ENCODE peak calls at places on chromosome 19, in ten cellular contexts. One of them, this sample, is unnamed.

GRCh38 chr19:45117666-45118065 is 24.7 kb downstream of the PPP1R37 start:
- DNase-seq in SK-N-SH: no peak
- DNase-seq in A549: no peak
- DNase-seq in sigmoid colon: no peak
- DNase-seq in transverse colon: no peak
- DNase-seq in ovary: no peak
- DNase-seq in suprapubic skin: no peak
- DNase-seq in upper lobe of left lung: no peak
- DNase-seq in esophagus muscularis mucosa: no peak
- DNase-seq in tibial nerve: no peak
- DNase-seq in this sample: no peak

GRCh38 chr19:10751109-10751972 is 33.5 kb downstream of the DNM2 start:
- DNase-seq in sigmoid colon: no peak
- DNase-seq in ovary: no peak
- DNase-seq in tibial nerve: no peak
- DNase-seq in upper lobe of left lung: peak; percentile 87
- DNase-seq in esophagus muscularis mucosa: no peak
- DNase-seq in SK-N-SH: no peak
- DNase-seq in A549: no peak
- DNase-seq in transverse colon: peak; percentile 77
- DNase-seq in suprapubic skin: no peak
- DNase-seq in this sample: peak; percentile 74

GRCh38 chr19:32852216-32852615 is 17.4 kb downstream of the SLC7A9 start:
- DNase-seq in upper lobe of left lung: no peak
- DNase-seq in suprapubic skin: peak; percentile 15
- DNase-seq in esophagus muscularis mucosa: no peak
- DNase-seq in A549: no peak
- DNase-seq in transverse colon: no peak
- DNase-seq in sigmoid colon: no peak
- DNase-seq in tibial nerve: no peak
- DNase-seq in ovary: no peak
- DNase-seq in SK-N-SH: no peak
- DNase-seq in this sample: no peak

GRCh38 chr19:15098505-15098904 is 8.7 kb upstream of the SYDE1 start:
- DNase-seq in ovary: no peak
- DNase-seq in esophagus muscularis mucosa: no peak
- DNase-seq in tibial nerve: no peak
- DNase-seq in suprapubic skin: no peak
- DNase-seq in A549: no peak
- DNase-seq in transverse colon: no peak
- DNase-seq in sigmoid colon: no peak
- DNase-seq in SK-N-SH: no peak
- DNase-seq in upper lobe of left lung: no peak
- DNase-seq in this sample: no peak

GRCh38 chr19:41774515-41774980 is 19.2 kb downstream of the CEACAM6 start:
- DNase-seq in upper lobe of left lung: peak; percentile 82
- DNase-seq in A549: peak; percentile 57
- DNase-seq in SK-N-SH: no peak
- DNase-seq in transverse colon: peak; percentile 84
- DNase-seq in esophagus muscularis mucosa: no peak
- DNase-seq in suprapubic skin: no peak
- DNase-seq in ovary: no peak
- DNase-seq in sigmoid colon: no peak
- DNase-seq in tibial nerve: no peak
- DNase-seq in this sample: peak; percentile 59

GRCh38 chr19:49793561-49793840 is 19.6 kb downstream of the FUZ start:
- DNase-seq in sigmoid colon: no peak
- DNase-seq in suprapubic skin: no peak
- DNase-seq in SK-N-SH: no peak
- DNase-seq in esophagus muscularis mucosa: no peak
- DNase-seq in A549: peak; percentile 42
- DNase-seq in ovary: no peak
- DNase-seq in transverse colon: no peak
- DNase-seq in tibial nerve: no peak
- DNase-seq in upper lobe of left lung: no peak
- DNase-seq in this sample: no peak

GRCh38 chr19:29662604-29663404 is 2.5 kb upstream of the PLEKHF1 start:
- DNase-seq in A549: peak; percentile 33
- DNase-seq in ovary: peak; percentile 73
- DNase-seq in SK-N-SH: no peak
- DNase-seq in sigmoid colon: peak; percentile 89
- DNase-seq in transverse colon: peak; percentile 52
- DNase-seq in upper lobe of left lung: peak; percentile 26
- DNase-seq in suprapubic skin: no peak
- DNase-seq in esophagus muscularis mucosa: no peak
- DNase-seq in tibial nerve: no peak
- DNase-seq in this sample: peak; percentile 74

GRCh38 chr19:14091086-14091884 is 734 bp upstream of the SAMD1 start:
- DNase-seq in upper lobe of left lung: peak; percentile 81
- DNase-seq in SK-N-SH: peak; percentile 93
- DNase-seq in sigmoid colon: no peak
- DNase-seq in esophagus muscularis mucosa: no peak
- DNase-seq in tibial nerve: peak; percentile 59
- DNase-seq in transverse colon: peak; percentile 89
- DNase-seq in A549: peak; percentile 67
- DNase-seq in ovary: peak; percentile 85
- DNase-seq in suprapubic skin: no peak
- DNase-seq in this sample: no peak

GRCh38 chr19:46617566-46618079 is 7.3 kb downstream of the PTGIR start:
- DNase-seq in tibial nerve: no peak
- DNase-seq in suprapubic skin: no peak
- DNase-seq in SK-N-SH: no peak
- DNase-seq in esophagus muscularis mucosa: no peak
- DNase-seq in A549: no peak
- DNase-seq in ovary: no peak
- DNase-seq in transverse colon: no peak
- DNase-seq in upper lobe of left lung: no peak
- DNase-seq in sigmoid colon: no peak
- DNase-seq in this sample: no peak

GRCh38 chr19:46616631-46617322 is 8.1 kb downstream of the PTGIR start:
- DNase-seq in esophagus muscularis mucosa: no peak
- DNase-seq in tibial nerve: no peak
- DNase-seq in upper lobe of left lung: peak; percentile 71
- DNase-seq in transverse colon: peak; percentile 69
- DNase-seq in ovary: peak; percentile 69
- DNase-seq in SK-N-SH: peak; percentile 90
- DNase-seq in suprapubic skin: no peak
- DNase-seq in sigmoid colon: no peak
- DNase-seq in A549: peak; percentile 77
- DNase-seq in this sample: peak; percentile 88

GRCh38 chr19:46613525-46613924 is 11.4 kb downstream of the PTGIR start:
- DNase-seq in SK-N-SH: no peak
- DNase-seq in suprapubic skin: peak; percentile 78
- DNase-seq in sigmoid colon: peak; percentile 61
- DNase-seq in esophagus muscularis mucosa: no peak
- DNase-seq in tibial nerve: no peak
- DNase-seq in upper lobe of left lung: no peak
- DNase-seq in transverse colon: no peak
- DNase-seq in ovary: peak; percentile 26
- DNase-seq in A549: no peak
- DNase-seq in this sample: no peak

GRCh38 chr19:46614114-46614701 is 10.7 kb downstream of the PTGIR start:
- DNase-seq in A549: peak; percentile 86
- DNase-seq in suprapubic skin: peak; percentile 92
- DNase-seq in esophagus muscularis mucosa: peak; percentile 97
- DNase-seq in transverse colon: peak; percentile 88
- DNase-seq in SK-N-SH: peak; percentile 91
- DNase-seq in ovary: peak; percentile 86
- DNase-seq in sigmoid colon: peak; percentile 92
- DNase-seq in tibial nerve: peak; percentile 81
- DNase-seq in upper lobe of left lung: peak; percentile 82
- DNase-seq in this sample: peak; percentile 88

DNA sequence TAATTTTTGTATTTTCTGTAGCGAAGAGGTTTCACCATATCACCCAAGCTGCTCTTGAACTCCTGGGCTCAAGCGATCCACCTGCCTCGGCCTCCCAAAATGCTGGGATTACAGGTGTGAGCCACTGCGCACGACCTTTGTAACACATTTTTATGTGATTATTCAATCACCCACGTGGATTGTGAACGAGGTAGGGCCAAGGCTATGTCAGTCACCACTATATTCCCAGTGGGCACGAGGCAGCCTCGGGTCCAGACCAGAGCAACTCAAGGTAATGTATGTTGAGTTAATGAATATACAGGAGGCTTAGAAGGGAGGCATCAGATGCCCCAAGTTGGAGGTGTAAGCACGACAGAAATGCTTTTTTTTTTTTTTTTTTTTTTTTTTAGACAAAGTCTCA is 8.9 kb downstream of the PTGIR start:
- DNase-seq in A549: no peak
- DNase-seq in transverse colon: no peak
- DNase-seq in upper lobe of left lung: no peak
- DNase-seq in esophagus muscularis mucosa: no peak
- DNase-seq in SK-N-SH: no peak
- DNase-seq in sigmoid colon: no peak
- DNase-seq in tibial nerve: no peak
- DNase-seq in ovary: no peak
- DNase-seq in suprapubic skin: no peak
- DNase-seq in this sample: no peak
- TF ChIP-seq EP300 in A549: no peak
- TF ChIP-seq EP300 in transverse colon: no peak
- TF ChIP-seq EP300 in upper lobe of left lung: no peak
- TF ChIP-seq EP300 in esophagus muscularis mucosa: no peak
- TF ChIP-seq EP300 in SK-N-SH: no peak
- TF ChIP-seq EP300 in sigmoid colon: no peak
- TF ChIP-seq EP300 in tibial nerve: no peak
- TF ChIP-seq EP300 in ovary: no peak
- TF ChIP-seq EP300 in suprapubic skin: no peak
- TF ChIP-seq EP300 in this sample: no peak

GRCh38 chr19:31100945-31101344 is 248.3 kb downstream of the TSHZ3 start:
- DNase-seq in esophagus muscularis mucosa: no peak
- DNase-seq in suprapubic skin: no peak
- DNase-seq in A549: no peak
- DNase-seq in SK-N-SH: no peak
- DNase-seq in tibial nerve: no peak
- DNase-seq in ovary: no peak
- DNase-seq in sigmoid colon: no peak
- DNase-seq in transverse colon: no peak
- DNase-seq in upper lobe of left lung: no peak
- DNase-seq in this sample: no peak

GRCh38 chr19:31105761-31106160 is 243.5 kb downstream of the TSHZ3 start:
- DNase-seq in ovary: no peak
- DNase-seq in SK-N-SH: no peak
- DNase-seq in transverse colon: no peak
- DNase-seq in sigmoid colon: no peak
- DNase-seq in esophagus muscularis mucosa: no peak
- DNase-seq in A549: no peak
- DNase-seq in suprapubic skin: no peak
- DNase-seq in upper lobe of left lung: no peak
- DNase-seq in tibial nerve: no peak
- DNase-seq in this sample: no peak

GRCh38 chr19:31104451-31104850 is 244.8 kb downstream of the TSHZ3 start:
- DNase-seq in sigmoid colon: no peak
- DNase-seq in SK-N-SH: no peak
- DNase-seq in upper lobe of left lung: no peak
- DNase-seq in transverse colon: no peak
- DNase-seq in tibial nerve: no peak
- DNase-seq in suprapubic skin: no peak
- DNase-seq in esophagus muscularis mucosa: no peak
- DNase-seq in ovary: no peak
- DNase-seq in A549: no peak
- DNase-seq in this sample: no peak

GRCh38 chr19:31102674-31103073 is 246.6 kb downstream of the TSHZ3 start:
- DNase-seq in ovary: no peak
- DNase-seq in tibial nerve: no peak
- DNase-seq in sigmoid colon: no peak
- DNase-seq in A549: no peak
- DNase-seq in SK-N-SH: no peak
- DNase-seq in esophagus muscularis mucosa: no peak
- DNase-seq in upper lobe of left lung: no peak
- DNase-seq in suprapubic skin: no peak
- DNase-seq in transverse colon: no peak
- DNase-seq in this sample: no peak

DNA sequence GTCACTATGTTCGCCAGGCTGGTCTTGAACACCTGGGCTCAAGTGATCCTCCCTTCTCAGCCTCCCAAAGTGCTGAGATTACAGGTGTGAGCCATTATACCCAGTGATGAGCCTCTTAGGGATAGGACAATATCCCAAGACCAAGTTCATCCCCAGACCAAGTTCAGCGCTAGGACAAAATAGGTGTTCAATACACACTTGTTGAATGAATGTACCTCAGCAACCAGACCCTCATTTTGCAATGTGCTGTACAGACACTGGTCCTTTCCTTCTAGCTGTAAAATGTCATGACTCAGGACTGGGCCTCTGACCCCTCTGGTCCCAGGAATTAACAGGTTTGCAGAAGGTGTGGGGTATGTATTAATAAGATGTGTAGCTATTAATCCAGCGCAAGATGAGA is 246.0 kb downstream of the TSHZ3 start:
- DNase-seq in suprapubic skin: no peak
- DNase-seq in SK-N-SH: no peak
- DNase-seq in sigmoid colon: no peak
- DNase-seq in ovary: no peak
- DNase-seq in transverse colon: no peak
- DNase-seq in esophagus muscularis mucosa: no peak
- DNase-seq in tibial nerve: no peak
- DNase-seq in A549: no peak
- DNase-seq in upper lobe of left lung: no peak
- DNase-seq in this sample: no peak
- TF ChIP-seq EP300 in suprapubic skin: no peak
- TF ChIP-seq EP300 in SK-N-SH: no peak
- TF ChIP-seq EP300 in sigmoid colon: no peak
- TF ChIP-seq EP300 in ovary: no peak
- TF ChIP-seq EP300 in transverse colon: no peak
- TF ChIP-seq EP300 in esophagus muscularis mucosa: no peak
- TF ChIP-seq EP300 in tibial nerve: no peak
- TF ChIP-seq EP300 in A549: no peak
- TF ChIP-seq EP300 in upper lobe of left lung: no peak
- TF ChIP-seq EP300 in this sample: no peak

GRCh38 chr19:3031607-3031867 is 2.5 kb upstream of the TLE2 start:
- DNase-seq in tibial nerve: no peak
- DNase-seq in suprapubic skin: no peak
- DNase-seq in esophagus muscularis mucosa: no peak
- DNase-seq in sigmoid colon: no peak
- DNase-seq in SK-N-SH: no peak
- DNase-seq in ovary: no peak
- DNase-seq in A549: no peak
- DNase-seq in upper lobe of left lung: no peak
- DNase-seq in transverse colon: no peak
- DNase-seq in this sample: no peak
- TF ChIP-seq EP300 in tibial nerve: no peak
- TF ChIP-seq EP300 in suprapubic skin: no peak
- TF ChIP-seq EP300 in esophagus muscularis mucosa: no peak
- TF ChIP-seq EP300 in sigmoid colon: no peak
- TF ChIP-seq EP300 in SK-N-SH: no peak
- TF ChIP-seq EP300 in ovary: no peak
- TF ChIP-seq EP300 in A549: no peak
- TF ChIP-seq EP300 in upper lobe of left lung: no peak
- TF ChIP-seq EP300 in transverse colon: no peak
- TF ChIP-seq EP300 in this sample: no peak

GRCh38 chr19:34497112-34497805 is 15.7 kb downstream of the WTIP start:
- DNase-seq in transverse colon: no peak
- DNase-seq in esophagus muscularis mucosa: no peak
- DNase-seq in A549: no peak
- DNase-seq in tibial nerve: no peak
- DNase-seq in sigmoid colon: peak; percentile 50
- DNase-seq in suprapubic skin: no peak
- DNase-seq in upper lobe of left lung: no peak
- DNase-seq in SK-N-SH: no peak
- DNase-seq in ovary: no peak
- DNase-seq in this sample: no peak

GRCh38 chr19:34502582-34503545 is 21.3 kb downstream of the WTIP start:
- DNase-seq in transverse colon: no peak
- DNase-seq in suprapubic skin: peak; percentile 72
- DNase-seq in A549: no peak
- DNase-seq in esophagus muscularis mucosa: no peak
- DNase-seq in tibial nerve: no peak
- DNase-seq in ovary: no peak
- DNase-seq in SK-N-SH: peak; percentile 9
- DNase-seq in sigmoid colon: peak; percentile 37
- DNase-seq in upper lobe of left lung: no peak
- DNase-seq in this sample: peak; percentile 22

GRCh38 chr19:34501339-34502320 is 20.1 kb downstream of the WTIP start:
- DNase-seq in SK-N-SH: peak; percentile 98
- DNase-seq in upper lobe of left lung: peak; percentile 94
- DNase-seq in tibial nerve: peak; percentile 84
- DNase-seq in transverse colon: peak; percentile 94
- DNase-seq in A549: peak; percentile 96
- DNase-seq in suprapubic skin: peak; percentile 94
- DNase-seq in esophagus muscularis mucosa: peak; percentile 97
- DNase-seq in sigmoid colon: peak; percentile 96
- DNase-seq in ovary: peak; percentile 95
- DNase-seq in this sample: peak; percentile 95

GRCh38 chr19:34500656-34501120 is 19.1 kb downstream of the WTIP start:
- DNase-seq in transverse colon: no peak
- DNase-seq in SK-N-SH: no peak
- DNase-seq in suprapubic skin: peak; percentile 74
- DNase-seq in upper lobe of left lung: no peak
- DNase-seq in A549: no peak
- DNase-seq in tibial nerve: no peak
- DNase-seq in esophagus muscularis mucosa: no peak
- DNase-seq in ovary: no peak
- DNase-seq in sigmoid colon: peak; percentile 65
- DNase-seq in this sample: no peak

DNA sequence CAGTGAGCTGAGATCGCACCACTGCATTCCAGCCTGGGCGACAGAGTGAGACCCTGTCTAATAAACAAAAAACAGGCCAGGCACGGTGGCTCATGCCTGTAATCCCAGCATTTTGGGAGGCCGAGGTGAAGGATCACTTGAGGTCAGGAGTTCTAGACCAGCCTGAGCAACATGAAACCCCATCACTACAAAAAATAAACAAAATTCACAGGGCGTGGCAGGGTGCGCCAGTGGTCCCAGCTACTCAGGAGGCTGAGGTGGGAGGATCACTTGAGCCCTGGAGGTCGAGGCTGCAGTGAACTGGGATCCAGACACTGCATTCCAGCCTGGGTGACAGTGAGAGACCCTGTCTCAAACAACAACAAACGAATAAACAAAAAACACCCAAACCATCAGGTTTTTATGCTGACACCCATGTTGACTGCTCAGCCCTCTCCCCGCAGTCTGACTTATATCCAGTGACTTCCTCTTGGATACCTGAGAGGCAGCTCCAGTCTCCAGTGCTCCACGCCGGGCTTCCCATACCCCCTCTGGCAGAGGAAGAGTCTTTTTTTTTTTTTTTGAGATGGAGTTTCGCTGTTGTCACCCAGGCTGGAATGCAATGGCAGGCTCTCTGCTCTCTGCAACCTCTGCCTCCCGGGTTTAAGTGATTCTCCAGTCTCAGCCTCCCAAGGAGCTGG is 17.7 kb downstream of the WTIP start:
- DNase-seq in A549: no peak
- DNase-seq in upper lobe of left lung: no peak
- DNase-seq in esophagus muscularis mucosa: no peak
- DNase-seq in suprapubic skin: peak; percentile 6
- DNase-seq in SK-N-SH: no peak
- DNase-seq in sigmoid colon: peak; percentile 40
- DNase-seq in tibial nerve: no peak
- DNase-seq in transverse colon: no peak
- DNase-seq in ovary: no peak
- DNase-seq in this sample: no peak
- TF ChIP-seq EP300 in A549: no peak
- TF ChIP-seq EP300 in upper lobe of left lung: no peak
- TF ChIP-seq EP300 in esophagus muscularis mucosa: no peak
- TF ChIP-seq EP300 in suprapubic skin: no peak
- TF ChIP-seq EP300 in SK-N-SH: no peak
- TF ChIP-seq EP300 in sigmoid colon: no peak
- TF ChIP-seq EP300 in tibial nerve: no peak
- TF ChIP-seq EP300 in transverse colon: no peak
- TF ChIP-seq EP300 in ovary: no peak
- TF ChIP-seq EP300 in this sample: no peak

This sample was measured in stomach.